ENCODE peak calls at places on chromosomes 3 and 15, in four cellular contexts. One of them, this sample, is unnamed.

GRCh38 chr15:56783156-56783856 is 50.0 kb upstream of the ZNF280D start:
- DNase-seq in AG10803: no peak
- DNase-seq in A549: no peak
- DNase-seq in GM13977: no peak
- DNase-seq in this sample: no peak

GRCh38 chr3:42762046-42762724 is 10.9 kb downstream of the CCDC13 start:
- DNase-seq in AG10803: peak
- DNase-seq in A549: no peak
- DNase-seq in GM13977: no peak
- DNase-seq in this sample: no peak

GRCh38 chr3:169146112-169146665 is 517.3 kb downstream of the MECOM start:
- DNase-seq in AG10803: peak
- DNase-seq in A549: peak
- DNase-seq in GM13977: no peak
- DNase-seq in this sample: peak

GRCh38 chr3:155079795-155080546 is at the start of gene MME:
- DNase-seq in AG10803: peak
- DNase-seq in A549: no peak
- DNase-seq in GM13977: peak
- DNase-seq in this sample: peak

GRCh38 chr15:99925661-99926461 is 192.6 kb upstream of the LYSMD4 start:
- DNase-seq in AG10803: no peak
- DNase-seq in A549: peak
- DNase-seq in GM13977: peak
- DNase-seq in this sample: peak

GRCh38 chr3:89964347-89964746 is 856.9 kb downstream of the EPHA3 start:
- DNase-seq in AG10803: no peak
- DNase-seq in A549: no peak
- DNase-seq in GM13977: no peak
- DNase-seq in this sample: no peak

GRCh38 chr3:71398157-71398836 is 185.2 kb downstream of the FOXP1 start:
- DNase-seq in AG10803: no peak
- DNase-seq in A549: no peak
- DNase-seq in GM13977: peak
- DNase-seq in this sample: no peak

GRCh38 chr3:21142949-21143348 is 608.1 kb downstream of the ZNF385D start:
- DNase-seq in AG10803: no peak
- DNase-seq in A549: no peak
- DNase-seq in GM13977: no peak
- DNase-seq in this sample: no peak

GRCh38 chr3:72008226-72008996 is 223.5 kb upstream of the PROK2 start:
- DNase-seq in AG10803: peak
- DNase-seq in A549: no peak
- DNase-seq in GM13977: no peak
- DNase-seq in this sample: no peak

GRCh38 chr3:174862666-174863065 is 3.5 kb downstream of the NAALADL2 start:
- DNase-seq in AG10803: peak
- DNase-seq in A549: no peak
- DNase-seq in GM13977: no peak
- DNase-seq in this sample: no peak

GRCh38 chr15:39579487-39580116 is 1.3 kb upstream of the THBS1 start:
- DNase-seq in AG10803: peak
- DNase-seq in A549: peak
- DNase-seq in GM13977: no peak
- DNase-seq in this sample: peak

GRCh38 chr15:31083394-31083790 is 18.1 kb downstream of the TRPM1 start:
- DNase-seq in AG10803: no peak
- DNase-seq in A549: no peak
- DNase-seq in GM13977: no peak
- DNase-seq in this sample: peak

GRCh38 chr15:69749274-69749673 is 296.7 kb downstream of the RPLP1 start:
- DNase-seq in AG10803: no peak
- DNase-seq in A549: no peak
- DNase-seq in GM13977: no peak
- DNase-seq in this sample: no peak

GRCh38 chr3:117910820-117911524 is 1123.7 kb downstream of the IGSF11 start:
- DNase-seq in AG10803: no peak
- DNase-seq in A549: no peak
- DNase-seq in GM13977: no peak
- DNase-seq in this sample: no peak

GRCh38 chr3:55089211-55089610 is 161.4 kb upstream of the LRTM1 start:
- DNase-seq in AG10803: peak
- DNase-seq in A549: no peak
- DNase-seq in GM13977: no peak
- DNase-seq in this sample: no peak

GRCh38 chr15:74444106-74445062 is 10.6 kb upstream of the SEMA7A start:
- DNase-seq in AG10803: no peak
- DNase-seq in A549: no peak
- DNase-seq in GM13977: no peak
- DNase-seq in this sample: no peak

GRCh38 chr3:60250810-60251209 is 1000.4 kb downstream of the FHIT start:
- DNase-seq in AG10803: no peak
- DNase-seq in A549: no peak
- DNase-seq in GM13977: no peak
- DNase-seq in this sample: no peak

GRCh38 chr3:42019144-42019952 is 57.4 kb upstream of the ULK4 start:
- DNase-seq in AG10803: no peak
- DNase-seq in A549: no peak
- DNase-seq in GM13977: no peak
- DNase-seq in this sample: no peak

GRCh38 chr3:147699175-147699838 is 290.1 kb downstream of the ZIC1 start:
- DNase-seq in AG10803: peak
- DNase-seq in A549: no peak
- DNase-seq in GM13977: no peak
- DNase-seq in this sample: peak

GRCh38 chr3:141050913-141051632 is at the start of gene SPSB4:
- DNase-seq in AG10803: peak
- DNase-seq in A549: peak
- DNase-seq in GM13977: peak
- DNase-seq in this sample: peak

GRCh38 chr15:92647467-92648163 is 8.0 kb downstream of the FAM174B start:
- DNase-seq in AG10803: no peak
- DNase-seq in A549: no peak
- DNase-seq in GM13977: no peak
- DNase-seq in this sample: no peak

GRCh38 chr3:141255137-141255536 is 23.5 kb downstream of the PXYLP1 start:
- DNase-seq in AG10803: no peak
- DNase-seq in A549: no peak
- DNase-seq in GM13977: no peak
- DNase-seq in this sample: no peak

GRCh38 chr15:99427668-99428361 is 138.0 kb upstream of the MEF2A start:
- DNase-seq in AG10803: no peak
- DNase-seq in A549: no peak
- DNase-seq in GM13977: no peak
- DNase-seq in this sample: no peak

GRCh38 chr3:146594843-146595482 is 10.2 kb downstream of the PLSCR5 start:
- DNase-seq in AG10803: peak
- DNase-seq in A549: peak
- DNase-seq in GM13977: no peak
- DNase-seq in this sample: no peak

GRCh38 chr3:193962986-193963683 is 172.8 kb upstream of the HES1 start:
- DNase-seq in AG10803: no peak
- DNase-seq in A549: no peak
- DNase-seq in GM13977: no peak
- DNase-seq in this sample: no peak

GRCh38 chr15:84638103-84638502 is 16.0 kb downstream of the WDR73 start:
- DNase-seq in AG10803: peak
- DNase-seq in A549: no peak
- DNase-seq in GM13977: no peak
- DNase-seq in this sample: no peak

GRCh38 chr3:60301142-60301541 is 950.1 kb downstream of the FHIT start:
- DNase-seq in AG10803: peak
- DNase-seq in A549: no peak
- DNase-seq in GM13977: no peak
- DNase-seq in this sample: no peak

DNA sequence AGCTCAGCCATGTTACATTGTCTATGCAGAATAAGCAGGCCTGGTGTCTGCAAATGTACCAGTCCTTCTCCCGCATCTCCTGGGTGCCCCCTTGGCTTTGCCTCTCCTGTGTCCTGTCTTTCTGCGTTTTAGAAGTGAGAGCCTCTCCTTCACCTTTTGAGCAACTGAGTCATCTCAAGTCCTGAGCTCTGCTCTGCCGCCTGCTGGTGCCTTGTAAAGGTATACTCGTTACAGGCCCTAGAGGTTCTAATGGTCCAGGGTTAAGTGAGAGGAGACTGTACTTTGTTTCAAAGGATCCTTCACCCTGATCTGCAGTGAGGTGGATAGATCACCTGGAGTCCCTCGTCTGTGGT is 12.6 kb downstream of the GHRL start:
- DNase-seq in AG10803: no peak
- DNase-seq in A549: no peak
- DNase-seq in GM13977: no peak
- DNase-seq in this sample: no peak
- TF ChIP-seq CTCF in AG10803: no peak
- TF ChIP-seq CTCF in A549: no peak
- TF ChIP-seq CTCF in GM13977: no peak
- TF ChIP-seq CTCF in this sample: no peak

GRCh38 chr3:39126532-39127071 is 19.1 kb downstream of the TTC21A start:
- DNase-seq in AG10803: peak
- DNase-seq in A549: no peak
- DNase-seq in GM13977: no peak
- DNase-seq in this sample: peak
- TF ChIP-seq CTCF in AG10803: peak
- TF ChIP-seq CTCF in A549: peak
- TF ChIP-seq CTCF in GM13977: peak
- TF ChIP-seq CTCF in this sample: peak

GRCh38 chr15:72382146-72382545 is 6.3 kb upstream of the HEXA start:
- DNase-seq in AG10803: no peak
- DNase-seq in A549: no peak
- DNase-seq in GM13977: no peak
- DNase-seq in this sample: peak
- TF ChIP-seq CTCF in AG10803: peak
- TF ChIP-seq CTCF in A549: peak
- TF ChIP-seq CTCF in GM13977: no peak
- TF ChIP-seq CTCF in this sample: no peak

GRCh38 chr15:88661041-88661765 is 22.4 kb downstream of the ISG20 start:
- DNase-seq in AG10803: peak
- DNase-seq in A549: no peak
- DNase-seq in GM13977: no peak
- DNase-seq in this sample: no peak

GRCh38 chr15:88661766-88662556 is 23.1 kb downstream of the ISG20 start:
- DNase-seq in AG10803: peak
- DNase-seq in A549: no peak
- DNase-seq in GM13977: no peak
- DNase-seq in this sample: no peak

GRCh38 chr15:88663216-88663615 is 24.4 kb downstream of the ISG20 start:
- DNase-seq in AG10803: peak
- DNase-seq in A549: no peak
- DNase-seq in GM13977: no peak
- DNase-seq in this sample: no peak

GRCh38 chr15:88658972-88659931 is 20.4 kb downstream of the ISG20 start:
- DNase-seq in AG10803: peak
- DNase-seq in A549: no peak
- DNase-seq in GM13977: no peak
- DNase-seq in this sample: peak

GRCh38 chr15:88664151-88664778 is 25.4 kb downstream of the ISG20 start:
- DNase-seq in AG10803: no peak
- DNase-seq in A549: no peak
- DNase-seq in GM13977: no peak
- DNase-seq in this sample: peak
- TF ChIP-seq CTCF in AG10803: no peak
- TF ChIP-seq CTCF in A549: peak
- TF ChIP-seq CTCF in GM13977: peak
- TF ChIP-seq CTCF in this sample: peak

DNA sequence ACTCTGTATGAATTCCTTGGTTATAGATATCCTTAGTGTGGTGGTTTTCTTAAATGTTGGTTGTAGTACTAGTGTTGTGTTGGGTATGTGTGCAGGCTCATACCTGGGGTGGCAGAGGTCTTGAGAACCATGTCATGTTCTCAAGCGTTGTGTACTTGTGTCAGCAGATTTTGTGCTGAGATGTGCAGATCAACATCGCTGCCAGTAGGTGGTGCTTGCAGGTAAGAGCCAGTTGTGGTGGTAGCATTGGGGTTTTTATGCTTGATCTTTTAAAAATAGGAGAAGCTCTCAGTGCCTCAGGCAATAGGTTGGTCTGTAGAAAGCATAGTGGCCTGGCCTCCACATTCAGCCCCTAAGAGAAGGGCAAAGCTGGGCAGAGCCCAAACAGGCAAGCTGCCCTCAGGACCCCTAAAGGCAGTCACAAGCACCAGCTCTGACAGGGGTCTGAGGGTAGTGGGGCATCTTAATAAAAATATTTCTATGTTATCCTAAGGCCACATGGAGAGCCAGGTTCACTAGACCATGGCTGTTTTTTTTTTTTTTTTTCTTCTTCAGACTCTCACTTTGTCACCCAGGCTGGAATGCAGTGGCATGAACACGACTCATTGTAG is 164.0 kb downstream of the IL20RB start:
- DNase-seq in AG10803: peak
- DNase-seq in A549: no peak
- DNase-seq in GM13977: peak
- DNase-seq in this sample: peak
- TF ChIP-seq CTCF in AG10803: peak
- TF ChIP-seq CTCF in A549: peak
- TF ChIP-seq CTCF in GM13977: peak
- TF ChIP-seq CTCF in this sample: peak

DNA sequence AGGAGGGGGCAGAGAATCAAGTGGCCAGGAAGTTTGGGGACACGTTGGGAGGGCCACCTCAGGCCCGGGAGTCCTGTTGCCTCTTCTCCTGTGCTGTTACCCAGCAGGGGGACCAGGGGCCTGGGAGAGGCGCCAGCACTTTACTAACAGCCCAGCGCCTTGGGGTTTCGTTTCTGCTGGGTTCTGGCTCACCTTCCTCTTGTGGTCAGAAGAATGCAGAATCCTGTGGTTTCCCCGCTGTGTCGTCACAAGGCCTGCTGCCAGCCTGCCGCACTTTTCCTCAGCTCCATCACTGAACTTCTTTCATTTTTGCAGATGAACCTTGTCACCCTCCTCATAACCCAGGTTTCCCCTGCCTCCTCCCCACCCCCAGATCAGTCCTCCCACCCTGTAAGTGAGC is 67.7 kb downstream of the SLC30A4 start:
- DNase-seq in AG10803: peak
- DNase-seq in A549: peak
- DNase-seq in GM13977: peak
- DNase-seq in this sample: peak
- TF ChIP-seq CTCF in AG10803: peak
- TF ChIP-seq CTCF in A549: no peak
- TF ChIP-seq CTCF in GM13977: peak
- TF ChIP-seq CTCF in this sample: no peak